ENCODE peak calls at places on chromosome 3, in four cellular contexts. Z is GM12878, P is K562, H is HepG2. E is an unnamed sample.

GRCh38 chr3:38834110-38834509 is 18.1 kb upstream of the SCN10A start:
- DNase-seq in Z (no peak), P (peak; percentile 67), H (peak; percentile 50), E (peak; percentile 9)

GRCh38 chr3:129023909-129024308 is 22.8 kb downstream of the EFCC1 start:
- DNase-seq in Z (no peak), P (peak; percentile 28), H (no peak), E (peak; percentile 38)

GRCh38 chr3:107235923-107236315 is 141.3 kb upstream of the CCDC54 start:
- DNase-seq in Z (peak; percentile 31), P (peak; percentile 69), H (peak; percentile 66), E (peak; percentile 69)

GRCh38 chr3:128285042-128285924 is 132.0 kb downstream of the EEFSEC start:
- DNase-seq in Z (no peak), P (no peak), H (no peak), E (no peak)

GRCh38 chr3:194396897-194397756 is 1.9 kb downstream of the GP5 start:
- DNase-seq in Z (no peak), P (no peak), H (no peak), E (no peak)

GRCh38 chr3:128969993-128970740 is 23.7 kb downstream of the CFAP92 start:
- DNase-seq in Z (no peak), P (peak; percentile 59), H (peak; percentile 25), E (no peak)

GRCh38 chr3:7205535-7206331 is 344.8 kb downstream of the GRM7 start:
- DNase-seq in Z (peak; percentile 41), P (no peak), H (no peak), E (no peak)

GRCh38 chr3:15331072-15331605 is 1.2 kb downstream of the SH3BP5 start:
- DNase-seq in Z (no peak), P (no peak), H (no peak), E (no peak)

GRCh38 chr3:41710646-41711388 is 251.1 kb downstream of the ULK4 start:
- DNase-seq in Z (no peak), P (no peak), H (no peak), E (no peak)

GRCh38 chr3:57079221-57079831 is 18.9 kb downstream of the SPATA12 start:
- DNase-seq in Z (no peak), P (peak; percentile 64), H (peak; percentile 28), E (peak; percentile 47)

GRCh38 chr3:107969994-107970896 is 120.6 kb downstream of the CD47 start:
- DNase-seq in Z (no peak), P (no peak), H (peak; percentile 21), E (no peak)

GRCh38 chr3:141302364-141303141 is 65.8 kb upstream of the ZBTB38 start:
- DNase-seq in Z (no peak), P (no peak), H (no peak), E (peak; percentile 66)

GRCh38 chr3:189630667-189631372 is 369 bp upstream of the TP63 start:
- DNase-seq in Z (peak; percentile 73), P (no peak), H (no peak), E (peak; percentile 23)

GRCh38 chr3:8760506-8760905 is 8.9 kb downstream of the OXTR start:
- DNase-seq in Z (no peak), P (no peak), H (no peak), E (no peak)

GRCh38 chr3:120192159-120192558 is 92.9 kb downstream of the GPR156 start:
- DNase-seq in Z (no peak), P (no peak), H (no peak), E (no peak)

GRCh38 chr3:106097817-106098410 is 229.1 kb upstream of the CBLB start:
- DNase-seq in Z (no peak), P (no peak), H (no peak), E (no peak)

GRCh38 chr3:98657429-98657828 is 64.0 kb upstream of the CPOX start:
- DNase-seq in Z (no peak), P (peak; percentile 13), H (no peak), E (peak; percentile 36)

GRCh38 chr3:78913711-78914110 is 854.1 kb downstream of the ROBO1 start:
- DNase-seq in Z (no peak), P (no peak), H (no peak), E (no peak)

GRCh38 chr3:100634493-100635272 is 25.3 kb downstream of the ADGRG7 start:
- DNase-seq in Z (peak; percentile 31), P (peak; percentile 60), H (peak; percentile 38), E (no peak)

GRCh38 chr3:103609472-103609871 is 1174.7 kb downstream of the ZPLD1 start:
- DNase-seq in Z (no peak), P (no peak), H (no peak), E (no peak)

GRCh38 chr3:71563827-71564226 is 19.7 kb downstream of the FOXP1 start:
- DNase-seq in Z (peak; percentile 27), P (no peak), H (no peak), E (no peak)

GRCh38 chr3:120752230-120752629 is 9.7 kb downstream of the GTF2E1 start:
- DNase-seq in Z (no peak), P (no peak), H (no peak), E (no peak)

GRCh38 chr3:15309662-15310335 is 22.6 kb downstream of the SH3BP5 start:
- DNase-seq in Z (no peak), P (no peak), H (no peak), E (no peak)

GRCh38 chr3:185688808-185689207 is 102.7 kb downstream of the SENP2 start:
- DNase-seq in Z (no peak), P (peak; percentile 51), H (peak; percentile 35), E (peak; percentile 84)

GRCh38 chr3:14810070-14810732 is 8.6 kb upstream of the FGD5 start:
- DNase-seq in Z (no peak), P (no peak), H (no peak), E (no peak)

GRCh38 chr3:47849186-47850061 is 46.5 kb downstream of the DHX30 start:
- DNase-seq in Z (no peak), P (no peak), H (no peak), E (no peak)

GRCh38 chr3:70753572-70753971 is 441.1 kb upstream of the MDFIC2 start:
- DNase-seq in Z (no peak), P (peak; percentile 6), H (no peak), E (peak; percentile 18)

GRCh38 chr3:22378869-22379268 is 627.9 kb upstream of the ZNF385D start:
- DNase-seq in Z (no peak), P (no peak), H (no peak), E (no peak)

GRCh38 chr3:56855856-56856538 is 54.2 kb upstream of the ARHGEF3 start:
- DNase-seq in Z (no peak), P (peak; percentile 32), H (peak; percentile 37), E (peak; percentile 33)

GRCh38 chr3:30631237-30631961 is 25.0 kb downstream of the TGFBR2 start:
- DNase-seq in Z (no peak), P (no peak), H (peak; percentile 66), E (peak; percentile 41)

GRCh38 chr3:61158676-61159075 is 92.6 kb downstream of the FHIT start:
- DNase-seq in Z (no peak), P (no peak), H (no peak), E (no peak)

GRCh38 chr3:123817413-123817812 is 66.7 kb downstream of the MYLK start:
- DNase-seq in Z (no peak), P (no peak), H (no peak), E (no peak)

GRCh38 chr3:178353292-178353814 is 182.9 kb upstream of the KCNMB2 start:
- DNase-seq in Z (no peak), P (no peak), H (no peak), E (no peak)

GRCh38 chr3:27990837-27991236 is 250.6 kb upstream of the CMC1 start:
- DNase-seq in Z (no peak), P (no peak), H (no peak), E (no peak)

GRCh38 chr3:52520716-52521487 is 12.8 kb downstream of the NT5DC2 start:
- DNase-seq in Z (no peak), P (no peak), H (no peak), E (no peak)

GRCh38 chr3:78754066-78754743 is 1013.6 kb downstream of the ROBO1 start:
- DNase-seq in Z (no peak), P (no peak), H (peak; percentile 84), E (no peak)

GRCh38 chr3:140599496-140599895 is 78.4 kb upstream of the TRIM42 start:
- DNase-seq in Z (no peak), P (no peak), H (no peak), E (no peak)

GRCh38 chr3:79424811-79425210 is 343.0 kb downstream of the ROBO1 start:
- DNase-seq in Z (no peak), P (no peak), H (no peak), E (no peak)

DNA sequence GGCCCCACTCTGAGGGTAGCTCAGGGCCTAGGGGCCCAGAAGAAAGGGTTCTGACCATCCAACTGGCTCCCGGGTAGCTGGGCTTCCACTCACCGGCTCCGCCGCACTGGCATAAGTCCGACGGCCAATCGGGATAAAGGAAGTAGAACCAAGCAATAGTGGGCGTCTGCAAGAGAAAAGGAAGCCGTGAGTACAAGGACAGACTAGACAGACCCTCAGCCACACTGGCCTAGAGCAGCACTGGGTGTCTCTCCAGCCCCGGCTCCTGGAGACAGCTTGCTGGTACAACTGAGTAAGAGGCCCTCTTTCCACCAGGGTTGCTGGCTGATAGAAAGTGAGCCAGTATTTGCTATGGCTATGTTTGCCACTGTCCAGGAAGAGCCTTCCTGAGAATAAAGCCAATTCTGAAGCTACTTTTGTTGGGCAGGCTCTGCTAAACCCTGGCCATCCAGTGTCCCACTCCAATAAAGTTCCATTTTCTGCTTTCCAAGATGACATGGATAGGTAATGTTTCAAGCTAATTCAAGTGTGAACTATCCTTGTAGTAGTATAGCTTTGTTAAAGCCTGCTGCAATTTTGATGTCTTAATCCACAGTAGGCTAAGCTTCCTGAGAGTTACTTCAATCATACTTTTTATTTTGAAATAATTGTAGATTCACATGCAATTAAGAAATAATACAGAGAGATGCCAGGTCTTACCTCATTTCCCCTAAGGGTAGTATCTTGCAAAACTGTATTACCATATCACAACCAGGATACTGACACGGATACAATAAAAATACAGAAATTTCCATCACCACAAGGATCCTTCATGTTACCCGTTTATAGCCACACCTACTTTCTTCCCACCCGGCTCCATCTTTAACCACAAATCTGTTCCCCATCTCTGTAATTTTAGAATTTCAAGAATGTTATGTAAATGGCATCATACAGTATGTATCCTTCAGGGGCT is 22.1 kb downstream of the BDH1 start:
- DNase-seq in Z (no peak), P (no peak), H (no peak), E (no peak)
- TF ChIP-seq POLR2AphosphoS2 in Z (no peak), P (no peak), H (no peak), E (no peak)

GRCh38 chr3:88058593-88059379 is at the start of the genes CGGBP1 and ZNF654:
- DNase-seq in Z (peak; percentile 95), P (peak; percentile 96), H (peak; percentile 97), E (peak; percentile 98)
- TF ChIP-seq REST in Z (no peak), P (no peak), H (no peak), E (no peak)

GRCh38 chr3:167728176-167728575 is 6.5 kb downstream of the PDCD10 start:
- DNase-seq in Z (no peak), P (peak; percentile 43), H (no peak), E (peak; percentile 12)
- TF ChIP-seq POLR2AphosphoS2 in Z (no peak), P (no peak), H (no peak), E (no peak)

DNA sequence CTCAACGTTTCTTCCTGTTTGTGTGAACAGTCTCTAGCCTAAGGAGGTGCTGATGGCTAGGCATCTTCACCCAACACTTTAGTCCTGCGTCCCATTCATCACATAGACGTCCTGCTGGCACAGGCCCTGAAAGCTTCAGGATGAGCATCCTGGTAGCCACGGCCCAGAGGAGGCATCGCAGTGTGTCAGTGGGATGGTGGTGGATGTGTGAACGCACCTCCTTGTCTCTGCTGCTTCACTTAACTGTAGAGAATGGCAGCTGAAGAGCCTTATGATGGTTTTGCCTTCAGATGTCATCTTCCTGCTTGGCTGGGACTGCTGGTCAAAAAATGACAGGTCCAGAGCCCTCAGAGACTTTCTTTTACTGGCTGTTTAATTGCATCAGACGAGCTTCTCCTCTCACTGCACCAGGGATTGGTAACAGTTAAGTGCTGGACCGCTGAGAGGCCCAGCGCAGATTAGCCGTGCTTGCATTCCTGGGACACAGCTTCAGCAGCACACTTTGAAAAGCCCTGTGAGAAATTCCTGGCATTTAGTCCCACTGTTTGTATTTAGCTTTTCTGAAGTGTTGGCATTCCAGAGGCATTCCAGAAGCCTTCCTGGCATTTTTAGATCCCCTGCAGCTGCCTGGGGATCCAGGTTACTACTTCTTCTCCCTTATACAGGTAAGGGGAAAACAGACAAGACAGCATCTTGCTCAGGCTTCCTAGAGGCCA is 132.4 kb upstream of the PLXNA1 start:
- DNase-seq in Z (no peak), P (no peak), H (peak; percentile 85), E (no peak)
- TF ChIP-seq REST in Z (no peak), P (no peak), H (no peak), E (no peak)

E was measured in A549.